ENCODE peak calls at places on chromosomes 2 and 18, in ten cellular contexts. One of them, this sample, is unnamed.

GRCh38 chr2:128624956-128625355 is 306.3 kb upstream of the HS6ST1 start:
- DNase-seq in CD8-positive, alpha-beta memory T cell: no peak
- DNase-seq in germinal center: no peak
- DNase-seq in effector memory CD4-positive, alpha-beta T cell: no peak
- DNase-seq in fibroblast of mammary gland: no peak
- DNase-seq in astrocyte of the spinal cord: no peak
- DNase-seq in lung microvascular endothelial cell: no peak
- DNase-seq in amniotic stem cell: no peak
- DNase-seq in Kasumi-1: no peak
- DNase-seq in tibial artery: no peak
- DNase-seq in this sample: peak; percentile 22

GRCh38 chr2:206693399-206694137 is 24.6 kb downstream of the DYTN start:
- DNase-seq in effector memory CD4-positive, alpha-beta T cell: peak; percentile 5
- DNase-seq in tibial artery: no peak
- DNase-seq in Kasumi-1: peak; percentile 12
- DNase-seq in amniotic stem cell: peak; percentile 21
- DNase-seq in astrocyte of the spinal cord: peak; percentile 66
- DNase-seq in lung microvascular endothelial cell: peak; percentile 67
- DNase-seq in germinal center: peak; percentile 35
- DNase-seq in fibroblast of mammary gland: peak; percentile 73
- DNase-seq in CD8-positive, alpha-beta memory T cell: peak; percentile 20
- DNase-seq in this sample: no peak

GRCh38 chr18:69400253-69400975 is at the start of gene DOK6:
- DNase-seq in tibial artery: peak; percentile 65
- DNase-seq in fibroblast of mammary gland: peak; percentile 63
- DNase-seq in effector memory CD4-positive, alpha-beta T cell: no peak
- DNase-seq in astrocyte of the spinal cord: peak; percentile 71
- DNase-seq in CD8-positive, alpha-beta memory T cell: no peak
- DNase-seq in Kasumi-1: peak; percentile 48
- DNase-seq in lung microvascular endothelial cell: peak; percentile 5
- DNase-seq in amniotic stem cell: peak; percentile 70
- DNase-seq in germinal center: peak; percentile 8
- DNase-seq in this sample: peak; percentile 62

GRCh38 chr2:177724398-177725287 is 332.1 kb downstream of the AGPS start:
- DNase-seq in effector memory CD4-positive, alpha-beta T cell: peak; percentile 3
- DNase-seq in amniotic stem cell: peak; percentile 16
- DNase-seq in Kasumi-1: peak; percentile 73
- DNase-seq in lung microvascular endothelial cell: peak; percentile 57
- DNase-seq in germinal center: peak; percentile 59
- DNase-seq in CD8-positive, alpha-beta memory T cell: no peak
- DNase-seq in tibial artery: peak; percentile 24
- DNase-seq in astrocyte of the spinal cord: peak; percentile 45
- DNase-seq in fibroblast of mammary gland: peak; percentile 53
- DNase-seq in this sample: no peak

GRCh38 chr2:176148758-176149483 is 2.4 kb upstream of the HOXD4 start:
- DNase-seq in Kasumi-1: no peak
- DNase-seq in germinal center: no peak
- DNase-seq in tibial artery: no peak
- DNase-seq in fibroblast of mammary gland: no peak
- DNase-seq in CD8-positive, alpha-beta memory T cell: no peak
- DNase-seq in lung microvascular endothelial cell: no peak
- DNase-seq in effector memory CD4-positive, alpha-beta T cell: no peak
- DNase-seq in astrocyte of the spinal cord: no peak
- DNase-seq in amniotic stem cell: no peak
- DNase-seq in this sample: no peak

GRCh38 chr2:143608758-143609157 is 479.5 kb downstream of the ARHGAP15 start:
- DNase-seq in astrocyte of the spinal cord: no peak
- DNase-seq in fibroblast of mammary gland: no peak
- DNase-seq in germinal center: no peak
- DNase-seq in amniotic stem cell: no peak
- DNase-seq in Kasumi-1: no peak
- DNase-seq in CD8-positive, alpha-beta memory T cell: no peak
- DNase-seq in tibial artery: no peak
- DNase-seq in lung microvascular endothelial cell: no peak
- DNase-seq in effector memory CD4-positive, alpha-beta T cell: no peak
- DNase-seq in this sample: no peak

GRCh38 chr2:101173707-101174295 is 22.6 kb upstream of the TBC1D8 start:
- DNase-seq in CD8-positive, alpha-beta memory T cell: no peak
- DNase-seq in Kasumi-1: no peak
- DNase-seq in astrocyte of the spinal cord: no peak
- DNase-seq in germinal center: no peak
- DNase-seq in effector memory CD4-positive, alpha-beta T cell: no peak
- DNase-seq in tibial artery: peak; percentile 47
- DNase-seq in lung microvascular endothelial cell: peak; percentile 36
- DNase-seq in fibroblast of mammary gland: no peak
- DNase-seq in amniotic stem cell: no peak
- DNase-seq in this sample: no peak

GRCh38 chr2:120512321-120512710 is 166.4 kb downstream of the INHBB start:
- DNase-seq in CD8-positive, alpha-beta memory T cell: no peak
- DNase-seq in effector memory CD4-positive, alpha-beta T cell: no peak
- DNase-seq in germinal center: no peak
- DNase-seq in fibroblast of mammary gland: no peak
- DNase-seq in astrocyte of the spinal cord: no peak
- DNase-seq in tibial artery: no peak
- DNase-seq in amniotic stem cell: no peak
- DNase-seq in Kasumi-1: no peak
- DNase-seq in lung microvascular endothelial cell: no peak
- DNase-seq in this sample: no peak

GRCh38 chr18:22141211-22141610 is 28.2 kb upstream of the GATA6 start:
- DNase-seq in tibial artery: no peak
- DNase-seq in amniotic stem cell: no peak
- DNase-seq in fibroblast of mammary gland: peak; percentile 4
- DNase-seq in effector memory CD4-positive, alpha-beta T cell: no peak
- DNase-seq in Kasumi-1: no peak
- DNase-seq in astrocyte of the spinal cord: no peak
- DNase-seq in lung microvascular endothelial cell: no peak
- DNase-seq in CD8-positive, alpha-beta memory T cell: no peak
- DNase-seq in germinal center: no peak
- DNase-seq in this sample: no peak

GRCh38 chr2:219661955-219662395 is 34.5 kb downstream of the SLC4A3 start:
- DNase-seq in germinal center: no peak
- DNase-seq in Kasumi-1: no peak
- DNase-seq in CD8-positive, alpha-beta memory T cell: no peak
- DNase-seq in effector memory CD4-positive, alpha-beta T cell: no peak
- DNase-seq in astrocyte of the spinal cord: peak; percentile 32
- DNase-seq in fibroblast of mammary gland: peak; percentile 54
- DNase-seq in amniotic stem cell: no peak
- DNase-seq in lung microvascular endothelial cell: no peak
- DNase-seq in tibial artery: no peak
- DNase-seq in this sample: no peak

GRCh38 chr2:36511858-36512630 is 85.9 kb downstream of the FEZ2 start:
- DNase-seq in germinal center: no peak
- DNase-seq in amniotic stem cell: no peak
- DNase-seq in lung microvascular endothelial cell: no peak
- DNase-seq in effector memory CD4-positive, alpha-beta T cell: no peak
- DNase-seq in Kasumi-1: no peak
- DNase-seq in tibial artery: no peak
- DNase-seq in CD8-positive, alpha-beta memory T cell: no peak
- DNase-seq in fibroblast of mammary gland: peak; percentile 15
- DNase-seq in astrocyte of the spinal cord: no peak
- DNase-seq in this sample: no peak

GRCh38 chr2:17043173-17043572 is 377.5 kb upstream of the CYRIA start:
- DNase-seq in Kasumi-1: no peak
- DNase-seq in effector memory CD4-positive, alpha-beta T cell: no peak
- DNase-seq in fibroblast of mammary gland: peak; percentile 51
- DNase-seq in amniotic stem cell: peak; percentile 26
- DNase-seq in astrocyte of the spinal cord: peak; percentile 68
- DNase-seq in germinal center: no peak
- DNase-seq in lung microvascular endothelial cell: no peak
- DNase-seq in CD8-positive, alpha-beta memory T cell: no peak
- DNase-seq in tibial artery: no peak
- DNase-seq in this sample: no peak

GRCh38 chr2:61855178-61855523 is 1.3 kb upstream of the FAM161A start:
- DNase-seq in effector memory CD4-positive, alpha-beta T cell: no peak
- DNase-seq in germinal center: no peak
- DNase-seq in Kasumi-1: no peak
- DNase-seq in amniotic stem cell: no peak
- DNase-seq in tibial artery: no peak
- DNase-seq in astrocyte of the spinal cord: peak; percentile 43
- DNase-seq in fibroblast of mammary gland: peak; percentile 10
- DNase-seq in lung microvascular endothelial cell: no peak
- DNase-seq in CD8-positive, alpha-beta memory T cell: no peak
- DNase-seq in this sample: no peak

GRCh38 chr2:10811552-10811951 is 1.0 kb downstream of the PDIA6 start:
- DNase-seq in germinal center: no peak
- DNase-seq in Kasumi-1: peak; percentile 11
- DNase-seq in effector memory CD4-positive, alpha-beta T cell: no peak
- DNase-seq in tibial artery: no peak
- DNase-seq in lung microvascular endothelial cell: no peak
- DNase-seq in CD8-positive, alpha-beta memory T cell: no peak
- DNase-seq in fibroblast of mammary gland: peak; percentile 18
- DNase-seq in astrocyte of the spinal cord: peak; percentile 20
- DNase-seq in amniotic stem cell: no peak
- DNase-seq in this sample: no peak

GRCh38 chr18:73669299-73669698 is 478.3 kb downstream of the FBXO15 start:
- DNase-seq in lung microvascular endothelial cell: peak; percentile 47
- DNase-seq in astrocyte of the spinal cord: peak; percentile 90
- DNase-seq in amniotic stem cell: peak; percentile 29
- DNase-seq in tibial artery: no peak
- DNase-seq in CD8-positive, alpha-beta memory T cell: no peak
- DNase-seq in fibroblast of mammary gland: peak; percentile 61
- DNase-seq in germinal center: no peak
- DNase-seq in Kasumi-1: no peak
- DNase-seq in effector memory CD4-positive, alpha-beta T cell: no peak
- DNase-seq in this sample: no peak

GRCh38 chr2:64330691-64331429 is 123.1 kb upstream of the LGALSL start:
- DNase-seq in tibial artery: peak; percentile 86
- DNase-seq in astrocyte of the spinal cord: peak; percentile 88
- DNase-seq in fibroblast of mammary gland: peak; percentile 91
- DNase-seq in Kasumi-1: peak; percentile 85
- DNase-seq in effector memory CD4-positive, alpha-beta T cell: peak; percentile 72
- DNase-seq in lung microvascular endothelial cell: peak; percentile 91
- DNase-seq in amniotic stem cell: peak; percentile 90
- DNase-seq in germinal center: peak; percentile 62
- DNase-seq in CD8-positive, alpha-beta memory T cell: peak; percentile 64
- DNase-seq in this sample: peak; percentile 83

GRCh38 chr2:207879536-207879935 is 109.8 kb upstream of the FZD5 start:
- DNase-seq in lung microvascular endothelial cell: peak; percentile 37
- DNase-seq in tibial artery: no peak
- DNase-seq in Kasumi-1: no peak
- DNase-seq in fibroblast of mammary gland: peak; percentile 16
- DNase-seq in astrocyte of the spinal cord: peak; percentile 42
- DNase-seq in germinal center: no peak
- DNase-seq in amniotic stem cell: peak; percentile 14
- DNase-seq in CD8-positive, alpha-beta memory T cell: no peak
- DNase-seq in effector memory CD4-positive, alpha-beta T cell: no peak
- DNase-seq in this sample: no peak

GRCh38 chr2:128690431-128690830 is 371.8 kb upstream of the HS6ST1 start:
- DNase-seq in tibial artery: no peak
- DNase-seq in germinal center: no peak
- DNase-seq in amniotic stem cell: no peak
- DNase-seq in astrocyte of the spinal cord: no peak
- DNase-seq in CD8-positive, alpha-beta memory T cell: no peak
- DNase-seq in effector memory CD4-positive, alpha-beta T cell: no peak
- DNase-seq in lung microvascular endothelial cell: no peak
- DNase-seq in Kasumi-1: no peak
- DNase-seq in fibroblast of mammary gland: no peak
- DNase-seq in this sample: no peak

GRCh38 chr2:80852808-80853139 is 548.2 kb upstream of the LRRTM1 start:
- DNase-seq in germinal center: no peak
- DNase-seq in amniotic stem cell: no peak
- DNase-seq in Kasumi-1: peak; percentile 2
- DNase-seq in tibial artery: no peak
- DNase-seq in CD8-positive, alpha-beta memory T cell: no peak
- DNase-seq in lung microvascular endothelial cell: no peak
- DNase-seq in fibroblast of mammary gland: no peak
- DNase-seq in astrocyte of the spinal cord: no peak
- DNase-seq in effector memory CD4-positive, alpha-beta T cell: no peak
- DNase-seq in this sample: no peak

GRCh38 chr2:64606495-64607363 is 47.0 kb downstream of the SERTAD2 start:
- DNase-seq in astrocyte of the spinal cord: no peak
- DNase-seq in Kasumi-1: peak; percentile 66
- DNase-seq in effector memory CD4-positive, alpha-beta T cell: peak; percentile 81
- DNase-seq in amniotic stem cell: no peak
- DNase-seq in germinal center: peak; percentile 94
- DNase-seq in lung microvascular endothelial cell: no peak
- DNase-seq in fibroblast of mammary gland: peak; percentile 84
- DNase-seq in CD8-positive, alpha-beta memory T cell: peak; percentile 88
- DNase-seq in tibial artery: peak; percentile 95
- DNase-seq in this sample: peak; percentile 88